ENCODE peak calls at places on chromosomes 13 and 19, in six cellular contexts. N is WTC11, J is choroid plexus epithelial cell, C is heart left ventricle, H is IMR-90, P is Peyer's patch. S is an unnamed sample.

GRCh38 chr13:105513448-105513847 is 1022.0 kb downstream of the EFNB2 start:
- DNase-seq in P (no peak), H (no peak), J (peak; percentile 3), C (no peak), N (no peak), S (no peak)

GRCh38 chr13:104256701-104257100 is 1190.5 kb upstream of the SLC10A2 start:
- DNase-seq in C (no peak), J (no peak), P (no peak), H (no peak), N (no peak), S (no peak)

GRCh38 chr13:27956576-27957300 is 12.4 kb downstream of the CDX2 start:
- DNase-seq in J (no peak), P (no peak), C (no peak), N (no peak), H (no peak), S (no peak)

GRCh38 chr13:71477735-71478134 is 389.3 kb downstream of the DACH1 start:
- DNase-seq in N (no peak), C (no peak), H (no peak), J (peak; percentile 23), P (no peak), S (no peak)

GRCh38 chr13:46211521-46212351 is at the start of gene LRRC63:
- DNase-seq in C (peak; percentile 81), H (no peak), J (peak; percentile 13), P (peak; percentile 80), N (peak; percentile 72), S (peak; percentile 80)

GRCh38 chr19:15337202-15337601 is 4.9 kb upstream of the BRD4 start:
- DNase-seq in P (no peak), H (peak; percentile 80), C (no peak), J (peak; percentile 64), N (no peak), S (no peak)

GRCh38 chr13:21673592-21674270 is 2.9 kb downstream of the FGF9 start:
- DNase-seq in J (peak; percentile 41), H (peak; percentile 36), C (peak; percentile 53), N (peak; percentile 63), P (no peak), S (peak; percentile 75)

GRCh38 chr19:57088125-57088524 is 31.7 kb upstream of the USP29 start:
- DNase-seq in C (no peak), J (no peak), H (no peak), N (no peak), P (no peak), S (no peak)

GRCh38 chr19:9808855-9809646 is 9.8 kb downstream of the FBXL12 start:
- DNase-seq in C (no peak), P (no peak), H (no peak), J (no peak), N (no peak), S (no peak)

GRCh38 chr13:75670496-75670895 is 34.4 kb downstream of the LMO7 start:
- DNase-seq in P (no peak), N (no peak), H (peak; percentile 77), J (no peak), C (no peak), S (no peak)

GRCh38 chr19:32022044-32022945 is 323.1 kb upstream of the ZNF507 start:
- DNase-seq in H (no peak), P (no peak), J (no peak), C (no peak), N (no peak), S (no peak)

GRCh38 chr19:18772620-18773587 is 18.2 kb downstream of the COMP start:
- DNase-seq in J (no peak), N (no peak), P (no peak), C (no peak), H (no peak), S (no peak)

GRCh38 chr19:50551713-50552187 is 16.5 kb downstream of the LRRC4B start:
- DNase-seq in J (no peak), P (no peak), N (no peak), C (no peak), H (no peak), S (no peak)

GRCh38 chr13:99985243-99985874 is 3.8 kb downstream of the ZIC2 start:
- DNase-seq in J (no peak), C (no peak), P (no peak), N (peak; percentile 69), H (no peak), S (peak; percentile 65)

GRCh38 chr13:28653111-28653510 is 5.8 kb upstream of the POMP start:
- DNase-seq in J (no peak), N (no peak), H (no peak), C (no peak), P (no peak), S (no peak)

GRCh38 chr19:35332817-35333216 is 3.8 kb downstream of the CD22 start:
- DNase-seq in C (no peak), H (no peak), P (peak; percentile 72), N (no peak), J (no peak), S (no peak)

GRCh38 chr13:20370815-20371421 is 138.8 kb upstream of the GJB6 start:
- DNase-seq in H (no peak), C (no peak), J (no peak), N (no peak), P (no peak), S (no peak)

GRCh38 chr19:4007836-4008539 is 452 bp downstream of the PIAS4 start:
- DNase-seq in H (no peak), C (no peak), P (peak; percentile 43), J (peak; percentile 30), N (peak; percentile 40), S (peak; percentile 71)
- TF ChIP-seq CTCF in H (no peak), C (no peak), P (no peak), J (no peak), N (no peak), S (no peak)

GRCh38 chr19:17394891-17395415 is 957 bp upstream of the CCDC194 start:
- DNase-seq in C (peak; percentile 71), H (peak; percentile 53), N (peak; percentile 75), J (peak; percentile 66), P (peak; percentile 54), S (peak; percentile 77)
- TF ChIP-seq CTCF in C (peak; percentile 67), H (peak; percentile 83), N (peak; percentile 67), J (peak; percentile 77), P (peak; percentile 80), S (peak; percentile 75)

GRCh38 chr19:58229255-58229639 is 533 bp downstream of the ZNF544 start:
- DNase-seq in J (peak; percentile 62), H (peak; percentile 12), N (peak; percentile 60), P (no peak), C (peak; percentile 41), S (peak; percentile 40)
- TF ChIP-seq CTCF in J (peak; percentile 69), H (peak; percentile 33), N (no peak), P (no peak), C (peak; percentile 39), S (no peak)

DNA sequence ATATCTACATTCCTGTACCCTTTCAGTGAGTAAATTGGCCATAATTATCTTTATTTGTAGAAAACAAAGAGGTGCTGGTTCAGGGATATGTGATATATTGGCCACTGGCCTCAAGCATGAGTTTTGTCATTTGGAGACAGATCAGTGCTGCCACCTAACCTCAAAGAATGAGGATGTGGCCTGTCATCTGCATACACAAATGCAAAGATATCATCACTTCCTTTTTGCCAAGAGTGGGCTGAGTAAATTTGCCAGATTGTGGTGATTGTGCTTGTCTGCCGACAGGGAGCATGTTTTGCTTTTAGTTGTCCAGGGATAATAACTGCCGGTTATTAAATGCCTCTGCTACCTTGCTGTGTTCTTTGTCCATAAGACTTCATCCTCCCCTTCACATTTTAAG is 44.2 kb downstream of the WASF3 start:
- DNase-seq in N (no peak), J (peak; percentile 50), H (peak; percentile 59), P (no peak), C (no peak), S (no peak)
- TF ChIP-seq CTCF in N (no peak), J (peak; percentile 24), H (peak; percentile 15), P (no peak), C (no peak), S (no peak)

GRCh38 chr13:38685974-38686571 is 804 bp upstream of the FREM2 start:
- DNase-seq in P (no peak), C (no peak), N (peak; percentile 58), J (peak; percentile 30), H (no peak), S (no peak)
- TF ChIP-seq CTCF in P (no peak), C (peak; percentile 49), N (no peak), J (peak; percentile 36), H (no peak), S (peak; percentile 30)

GRCh38 chr19:48784527-48784926 is 26.3 kb downstream of the BCAT2 start:
- DNase-seq in J (peak; percentile 62), P (no peak), C (no peak), H (no peak), N (no peak), S (no peak)
- TF ChIP-seq CTCF in J (peak; percentile 61), P (peak; percentile 13), C (peak; percentile 43), H (peak; percentile 14), N (no peak), S (no peak)

GRCh38 chr13:30256713-30257432 is 50.5 kb downstream of the KATNAL1 start:
- DNase-seq in N (no peak), P (no peak), J (peak; percentile 48), C (no peak), H (no peak), S (no peak)
- TF ChIP-seq CTCF in N (no peak), P (no peak), J (peak; percentile 36), C (peak; percentile 32), H (no peak), S (no peak)